ENCODE peak calls at places on chromosomes 4 and X, in eight cellular contexts. B is naive thymus-derived CD8-positive, alpha-beta T cell; U is IMR-90; E is fibroblast of the conjunctiva; T is ureter; C is activated CD4-positive, alpha-beta T cell treated with anti-CD3 and anti-CD28 coated beads, Interleukin-2, amount 10 ng/mL, durations not matched to agents 7 days and 5 days; R is HCEC 1CT; Q is astrocyte of the cerebellum. N is an unnamed sample.

GRCh38 chr4:3010998-3011397 is 47.6 kb downstream of the GRK4 start:
- DNase-seq in B (no peak), T (no peak), U (peak), R (peak), E (peak), Q (peak), C (no peak), N (no peak)

GRCh38 chrX:27254663-27255062 is 208.5 kb downstream of the PPP4R3C start:
- DNase-seq in C (no peak), U (no peak), B (no peak), Q (no peak), E (no peak), T (no peak), R (no peak), N (no peak)

GRCh38 chr4:123449362-123449761 is 52.8 kb downstream of the SPRY1 start:
- DNase-seq in E (no peak), Q (no peak), U (peak), B (no peak), C (no peak), T (no peak), R (no peak), N (no peak)

GRCh38 chr4:42296196-42296595 is 101.1 kb upstream of the SHISA3 start:
- DNase-seq in R (no peak), E (no peak), U (no peak), C (no peak), Q (no peak), T (no peak), B (no peak), N (no peak)

GRCh38 chrX:50586980-50587379 is 116.4 kb upstream of the DGKK start:
- DNase-seq in R (no peak), C (no peak), E (no peak), T (no peak), U (no peak), Q (no peak), B (no peak), N (no peak)

GRCh38 chrX:124555036-124555595 is 208.8 kb downstream of the SH2D1A start:
- DNase-seq in R (no peak), Q (peak), E (no peak), C (no peak), U (peak), T (no peak), B (no peak), N (no peak)

GRCh38 chr4:13322681-13323101 is 161.4 kb downstream of the RAB28 start:
- DNase-seq in C (no peak), B (no peak), T (no peak), U (peak), Q (peak), R (peak), E (peak), N (no peak)

GRCh38 chrX:15930585-15930984 is 76.0 kb upstream of the AP1S2 start:
- DNase-seq in U (peak), Q (peak), C (no peak), B (no peak), R (peak), T (no peak), E (no peak), N (no peak)

GRCh38 chrX:71103110-71103983 is 3.2 kb downstream of the CXorf65 start:
- DNase-seq in R (no peak), Q (no peak), B (peak), C (peak), T (peak), E (no peak), U (no peak), N (peak)

GRCh38 chr4:183201331-183201730 is 102.3 kb downstream of the WWC2 start:
- DNase-seq in R (peak), U (peak), Q (no peak), E (peak), T (peak), B (no peak), C (no peak), N (no peak)

GRCh38 chrX:118420462-118420861 is 74.6 kb downstream of the WDR44 start:
- DNase-seq in R (no peak), Q (peak), C (peak), U (peak), B (no peak), E (peak), T (no peak), N (no peak)

GRCh38 chrX:139078761-139079160 is 367.2 kb upstream of the FGF13 start:
- DNase-seq in R (no peak), T (no peak), C (no peak), U (no peak), Q (no peak), B (no peak), E (no peak), N (no peak)

GRCh38 chr4:104025251-104025650 is 305.5 kb upstream of the TACR3 start:
- DNase-seq in T (no peak), C (no peak), R (no peak), Q (no peak), U (no peak), B (no peak), E (no peak), N (no peak)

GRCh38 chr4:153651041-153651960 is 32.8 kb upstream of the TLR2 start:
- DNase-seq in E (no peak), C (peak), B (peak), U (no peak), Q (peak), R (no peak), T (no peak), N (peak)

GRCh38 chr4:185040523-185040922 is 22.2 kb downstream of the HELT start:
- DNase-seq in T (no peak), B (no peak), R (no peak), U (no peak), Q (no peak), E (no peak), C (no peak), N (no peak)

GRCh38 chr4:84673475-84674230 is 90.7 kb downstream of the CDS1 start:
- DNase-seq in T (no peak), C (no peak), U (peak), R (peak), Q (peak), B (no peak), E (peak), N (no peak)

GRCh38 chr4:168449740-168450442 is 30.4 kb downstream of the DDX60L start:
- DNase-seq in B (no peak), U (peak), C (peak), Q (peak), T (no peak), E (peak), R (peak), N (no peak)

N was measured in CD4-positive, alpha-beta memory T cell.